ENCODE peak calls at places on chromosomes 3 and 15, in four cellular contexts. One of them, this sample, is unnamed.

GRCh38 chr3:46733026-46733800 is 15.5 kb upstream of the PRSS50 start:
- DNase-seq in transverse colon: no peak
- DNase-seq in AG04450: no peak
- DNase-seq in esophagus squamous epithelium: no peak
- DNase-seq in this sample: peak; percentile 41

GRCh38 chr3:99532246-99532645 is 106.1 kb upstream of the COL8A1 start:
- DNase-seq in transverse colon: peak; percentile 37
- DNase-seq in AG04450: peak; percentile 36
- DNase-seq in esophagus squamous epithelium: no peak
- DNase-seq in this sample: peak; percentile 79

GRCh38 chr3:140914384-140914945 is 27.2 kb upstream of the SLC25A36 start:
- DNase-seq in transverse colon: no peak
- DNase-seq in AG04450: no peak
- DNase-seq in esophagus squamous epithelium: no peak
- DNase-seq in this sample: peak; percentile 86

GRCh38 chr3:65950340-65951326 is 88.1 kb downstream of the MAGI1 start:
- DNase-seq in transverse colon: no peak
- DNase-seq in AG04450: no peak
- DNase-seq in esophagus squamous epithelium: no peak
- DNase-seq in this sample: no peak

GRCh38 chr3:170765419-170766078 is 104.4 kb downstream of the RPL22L1 start:
- DNase-seq in transverse colon: no peak
- DNase-seq in AG04450: no peak
- DNase-seq in esophagus squamous epithelium: no peak
- DNase-seq in this sample: peak; percentile 45

GRCh38 chr3:178513539-178514410 is 22.5 kb upstream of the KCNMB2 start:
- DNase-seq in transverse colon: no peak
- DNase-seq in AG04450: no peak
- DNase-seq in esophagus squamous epithelium: no peak
- DNase-seq in this sample: no peak

GRCh38 chr15:70318996-70319465 is 221.3 kb upstream of the TLE3 start:
- DNase-seq in transverse colon: peak; percentile 46
- DNase-seq in AG04450: peak; percentile 50
- DNase-seq in esophagus squamous epithelium: no peak
- DNase-seq in this sample: peak; percentile 98

GRCh38 chr3:38574411-38575278 is 74.8 kb downstream of the SCN5A start:
- DNase-seq in transverse colon: no peak
- DNase-seq in AG04450: no peak
- DNase-seq in esophagus squamous epithelium: no peak
- DNase-seq in this sample: peak; percentile 14

GRCh38 chr3:129690406-129690805 is 83.9 kb upstream of the PLXND1 start:
- DNase-seq in transverse colon: no peak
- DNase-seq in AG04450: peak; percentile 11
- DNase-seq in esophagus squamous epithelium: no peak
- DNase-seq in this sample: peak; percentile 78

GRCh38 chr3:162171970-162172369 is 675.4 kb downstream of the OTOL1 start:
- DNase-seq in transverse colon: no peak
- DNase-seq in AG04450: no peak
- DNase-seq in esophagus squamous epithelium: no peak
- DNase-seq in this sample: no peak

GRCh38 chr3:52253314-52254260 is 8.0 kb downstream of the PPM1M start:
- DNase-seq in transverse colon: peak; percentile 68
- DNase-seq in AG04450: no peak
- DNase-seq in esophagus squamous epithelium: peak; percentile 54
- DNase-seq in this sample: no peak

GRCh38 chr3:73255609-73256029 is 194.2 kb downstream of the EBLN2 start:
- DNase-seq in transverse colon: peak; percentile 60
- DNase-seq in AG04450: peak; percentile 4
- DNase-seq in esophagus squamous epithelium: no peak
- DNase-seq in this sample: peak; percentile 82

GRCh38 chr3:31733234-31733667 is 200.5 kb downstream of the STT3B start:
- DNase-seq in transverse colon: no peak
- DNase-seq in AG04450: no peak
- DNase-seq in esophagus squamous epithelium: no peak
- DNase-seq in this sample: no peak

GRCh38 chr3:94961423-94962100 is 898.7 kb downstream of the NSUN3 start:
- DNase-seq in transverse colon: no peak
- DNase-seq in AG04450: no peak
- DNase-seq in esophagus squamous epithelium: no peak
- DNase-seq in this sample: no peak

GRCh38 chr3:122982202-122983185 is 45.1 kb downstream of the SEMA5B start:
- DNase-seq in transverse colon: no peak
- DNase-seq in AG04450: no peak
- DNase-seq in esophagus squamous epithelium: no peak
- DNase-seq in this sample: no peak

GRCh38 chr3:98151241-98151640 is 4.0 kb downstream of the OR5H14 start:
- DNase-seq in transverse colon: no peak
- DNase-seq in AG04450: no peak
- DNase-seq in esophagus squamous epithelium: no peak
- DNase-seq in this sample: no peak

GRCh38 chr3:12755754-12756153 is 3.3 kb downstream of the TMEM40 start:
- DNase-seq in transverse colon: no peak
- DNase-seq in AG04450: no peak
- DNase-seq in esophagus squamous epithelium: no peak
- DNase-seq in this sample: no peak

GRCh38 chr15:82999905-83000671 is 11.4 kb downstream of the C15orf40 start:
- DNase-seq in transverse colon: no peak
- DNase-seq in AG04450: no peak
- DNase-seq in esophagus squamous epithelium: no peak
- DNase-seq in this sample: peak; percentile 75

GRCh38 chr3:71578045-71578730 is 5.3 kb downstream of the FOXP1 start:
- DNase-seq in transverse colon: no peak
- DNase-seq in AG04450: no peak
- DNase-seq in esophagus squamous epithelium: no peak
- DNase-seq in this sample: no peak

GRCh38 chr15:40323953-40324937 is 753 bp downstream of the INAFM2 start:
- DNase-seq in transverse colon: no peak
- DNase-seq in AG04450: no peak
- DNase-seq in esophagus squamous epithelium: no peak
- DNase-seq in this sample: no peak
- TF ChIP-seq CTCF in transverse colon: no peak
- TF ChIP-seq CTCF in AG04450: no peak
- TF ChIP-seq CTCF in esophagus squamous epithelium: no peak
- TF ChIP-seq CTCF in this sample: no peak

DNA sequence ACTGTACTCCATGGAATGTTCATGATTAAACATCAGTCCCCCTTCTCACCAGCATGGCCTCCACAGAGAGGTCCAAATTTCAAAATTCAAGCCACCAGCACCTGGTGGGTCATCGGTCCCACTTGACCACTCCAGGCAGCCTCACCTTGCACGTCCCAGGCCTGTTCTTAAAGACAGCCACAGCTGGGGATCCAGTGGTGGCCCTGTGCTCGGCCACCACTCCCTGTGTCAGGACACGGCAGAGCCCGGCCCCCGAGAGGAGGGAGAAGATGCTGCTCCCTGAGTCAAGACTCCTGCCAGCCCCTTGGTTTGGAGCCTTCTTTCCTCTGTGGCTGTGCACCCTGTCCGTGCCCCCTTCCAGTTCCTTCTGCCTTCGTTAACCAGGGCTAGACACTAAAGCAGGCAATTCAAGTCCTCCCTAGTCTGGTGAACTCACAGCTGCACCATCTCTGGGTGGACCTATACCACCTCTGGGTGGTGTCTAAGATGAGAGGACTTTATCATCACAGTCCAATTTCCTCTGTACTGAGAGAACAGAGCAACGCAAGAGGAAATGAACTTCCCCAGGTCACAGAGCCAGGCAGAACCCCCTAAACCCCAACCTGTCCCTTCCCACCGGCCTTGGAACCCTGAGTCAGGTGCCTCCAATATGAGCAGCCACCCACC is 97.1 kb downstream of the MEGF11 start:
- DNase-seq in transverse colon: no peak
- DNase-seq in AG04450: no peak
- DNase-seq in esophagus squamous epithelium: no peak
- DNase-seq in this sample: no peak
- H3K4me3 ChIP-seq in transverse colon: no peak overlapping the region
- H3K4me3 ChIP-seq in AG04450: no peak overlapping the region
- H3K4me3 ChIP-seq in esophagus squamous epithelium: no peak overlapping the region
- H3K4me3 ChIP-seq in this sample: no peak overlapping the region

GRCh38 chr3:80063535-80063934 is 295.7 kb upstream of the ROBO1 start:
- DNase-seq in transverse colon: no peak
- DNase-seq in AG04450: no peak
- DNase-seq in esophagus squamous epithelium: no peak
- DNase-seq in this sample: no peak

DNA sequence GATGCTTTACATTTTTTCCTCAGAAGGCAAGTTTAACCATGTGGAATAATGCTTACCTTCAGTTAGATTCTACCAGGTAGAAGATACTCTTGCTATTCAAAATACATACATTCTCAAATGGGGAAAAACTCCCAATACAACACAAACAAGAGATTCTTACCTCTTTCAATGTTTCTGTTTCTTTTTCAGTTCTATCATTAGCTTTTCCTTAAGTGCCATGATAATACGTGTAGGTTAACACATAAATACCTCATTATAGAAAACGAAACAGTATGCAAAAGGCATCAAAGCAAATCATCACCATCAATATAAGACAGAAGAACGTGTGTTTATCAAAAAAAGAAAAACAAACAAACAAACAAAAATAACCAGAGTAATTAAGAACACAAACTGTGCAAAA is 300.7 kb upstream of the ROBO1 start:
- DNase-seq in transverse colon: no peak
- DNase-seq in AG04450: no peak
- DNase-seq in esophagus squamous epithelium: no peak
- DNase-seq in this sample: no peak
- TF ChIP-seq CTCF in transverse colon: no peak
- TF ChIP-seq CTCF in AG04450: no peak
- TF ChIP-seq CTCF in esophagus squamous epithelium: no peak
- TF ChIP-seq CTCF in this sample: no peak

GRCh38 chr3:184601576-184602405 is 40.2 kb downstream of the EPHB3 start:
- DNase-seq in transverse colon: no peak
- DNase-seq in AG04450: no peak
- DNase-seq in esophagus squamous epithelium: no peak
- DNase-seq in this sample: no peak
- H3K4me3 ChIP-seq in transverse colon: peak overlapping the region; percentile 21
- H3K4me3 ChIP-seq in AG04450: no peak overlapping the region
- H3K4me3 ChIP-seq in esophagus squamous epithelium: peak overlapping the region; percentile 34
- H3K4me3 ChIP-seq in this sample: no peak overlapping the region

DNA sequence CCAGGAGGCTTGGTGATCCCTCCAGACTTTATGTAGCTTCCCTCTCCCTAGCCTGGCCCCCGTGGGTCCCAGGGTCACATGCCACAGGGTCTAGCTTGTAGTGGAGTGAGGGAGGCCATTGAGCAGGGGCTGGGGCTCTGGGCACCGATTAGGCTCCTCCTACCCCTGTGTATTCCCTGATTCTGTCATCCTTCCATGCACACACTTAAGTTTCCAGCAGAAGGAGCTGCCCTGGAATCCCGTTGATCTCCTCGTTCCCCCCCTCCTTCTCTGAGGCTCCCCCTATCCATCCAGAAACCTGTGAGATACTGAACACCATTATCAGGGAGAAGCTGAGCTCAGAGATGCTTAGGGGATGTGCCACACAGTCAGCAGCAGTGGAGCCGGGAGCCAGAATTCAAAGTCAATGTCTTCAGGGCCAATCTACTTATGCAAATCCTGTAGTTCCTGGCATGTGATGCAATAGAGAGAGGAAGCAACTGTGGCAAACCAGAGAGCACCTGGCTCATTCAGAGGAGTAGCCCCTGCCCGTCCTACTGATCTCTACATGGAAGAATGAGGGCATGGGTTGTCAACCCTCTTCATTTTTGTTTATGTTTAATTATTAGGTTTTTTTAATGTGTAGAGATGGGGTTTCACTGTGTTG is 17.3 kb downstream of the CCDC33 start:
- DNase-seq in transverse colon: no peak
- DNase-seq in AG04450: no peak
- DNase-seq in esophagus squamous epithelium: no peak
- DNase-seq in this sample: no peak
- TF ChIP-seq CTCF in transverse colon: no peak
- TF ChIP-seq CTCF in AG04450: no peak
- TF ChIP-seq CTCF in esophagus squamous epithelium: no peak
- TF ChIP-seq CTCF in this sample: no peak

GRCh38 chr15:79969175-79969574 is 1.8 kb downstream of the BCL2A1 start:
- DNase-seq in transverse colon: no peak
- DNase-seq in AG04450: no peak
- DNase-seq in esophagus squamous epithelium: no peak
- DNase-seq in this sample: no peak

GRCh38 chr15:79964232-79964820 is 6.7 kb downstream of the BCL2A1 start:
- DNase-seq in transverse colon: no peak
- DNase-seq in AG04450: no peak
- DNase-seq in esophagus squamous epithelium: no peak
- DNase-seq in this sample: no peak

GRCh38 chr15:79966634-79967330 is 4.2 kb downstream of the BCL2A1 start:
- DNase-seq in transverse colon: no peak
- DNase-seq in AG04450: no peak
- DNase-seq in esophagus squamous epithelium: no peak
- DNase-seq in this sample: no peak

GRCh38 chr15:79965836-79966630 is 5.0 kb downstream of the BCL2A1 start:
- DNase-seq in transverse colon: no peak
- DNase-seq in AG04450: no peak
- DNase-seq in esophagus squamous epithelium: no peak
- DNase-seq in this sample: no peak

DNA sequence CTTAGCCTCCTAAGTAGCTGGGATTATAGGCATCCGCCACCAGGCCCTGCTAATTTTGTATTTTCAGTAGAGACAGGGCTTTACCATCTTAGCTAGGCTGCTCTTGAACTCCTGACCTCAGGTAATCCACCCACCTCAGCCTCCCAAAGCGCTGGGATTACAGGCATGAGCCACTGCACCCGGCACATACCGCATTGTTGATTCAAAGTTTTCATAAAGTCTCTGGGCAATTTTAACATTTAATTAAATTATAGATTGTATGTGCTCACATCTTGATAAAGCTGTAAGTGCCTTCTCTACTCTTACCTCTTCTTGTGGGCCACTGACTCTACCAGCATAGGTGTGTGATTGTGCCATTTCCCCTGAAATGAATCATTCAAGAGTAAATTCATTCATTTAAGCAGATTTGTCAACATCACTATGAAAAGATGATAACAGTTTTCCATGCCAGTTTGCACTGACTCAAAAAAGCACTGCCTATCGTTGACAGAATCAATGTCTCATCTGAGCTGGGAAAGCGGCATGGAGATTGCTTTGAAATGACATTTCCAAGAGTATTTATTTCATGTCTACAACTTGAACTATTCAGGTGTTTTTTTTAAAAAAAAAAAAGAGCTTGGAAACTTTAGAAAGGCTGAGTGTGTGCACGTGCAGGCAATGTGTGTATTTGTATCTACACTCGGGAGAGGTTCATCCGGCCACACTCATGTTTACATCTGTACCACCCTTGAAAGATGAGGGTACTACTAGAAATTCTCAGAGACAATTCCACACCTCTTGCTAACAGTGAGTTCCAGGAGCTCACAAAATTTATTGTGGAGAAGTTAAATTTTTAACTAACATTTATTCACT is 3.4 kb downstream of the BCL2A1 start:
- DNase-seq in transverse colon: no peak
- DNase-seq in AG04450: no peak
- DNase-seq in esophagus squamous epithelium: no peak
- DNase-seq in this sample: no peak
- H3K4me3 ChIP-seq in transverse colon: no peak overlapping the region
- H3K4me3 ChIP-seq in AG04450: no peak overlapping the region
- H3K4me3 ChIP-seq in esophagus squamous epithelium: no peak overlapping the region
- H3K4me3 ChIP-seq in this sample: no peak overlapping the region

GRCh38 chr3:50323614-50324199 is 1.2 kb upstream of the HYAL2 start:
- DNase-seq in transverse colon: no peak
- DNase-seq in AG04450: no peak
- DNase-seq in esophagus squamous epithelium: no peak
- DNase-seq in this sample: no peak
- TF ChIP-seq CTCF in transverse colon: no peak
- TF ChIP-seq CTCF in AG04450: no peak
- TF ChIP-seq CTCF in esophagus squamous epithelium: no peak
- TF ChIP-seq CTCF in this sample: no peak

This sample was measured in fibroblast of mammary gland.